ENCODE peak calls at places on chromosome 16, in ten cellular contexts. T is activated CD4-positive, alpha-beta T cell treated with anti-CD3 and anti-CD28 coated beads, Interleukin-2, amount 10 ng/mL, durations not matched to agents 7 days and 5 days; W is Kasumi-1; I is HS-5; B is NCI-H510A; P is DMS 273 treated with DMSO at 0.1 percent for 48 hours; D is NCI-H1436; X is heart left ventricle; G is HEK293T; Q is kidney glomerular epithelial cell. H is an unnamed sample.

GRCh38 chr16:872436-873242 is 72.1 kb upstream of the GNG13 start:
- DNase-seq in G (no peak), W (no peak), I (no peak), P (no peak), T (no peak), X (no peak), D (no peak), B (no peak), Q (no peak), H (no peak)

GRCh38 chr16:75065149-75065807 is 51.3 kb downstream of the LDHD start:
- DNase-seq in W (peak; percentile 25), Q (no peak), D (no peak), I (no peak), P (no peak), B (no peak), G (no peak), T (peak; percentile 54), X (no peak), H (peak; percentile 12)

GRCh38 chr16:87206646-87207451 is 110.3 kb downstream of the C16orf95 start:
- DNase-seq in T (no peak), B (no peak), I (no peak), D (no peak), X (no peak), W (no peak), P (no peak), Q (no peak), G (no peak), H (no peak)

GRCh38 chr16:67645397-67646121 is 615 bp downstream of the CARMIL2 start:
- DNase-seq in G (no peak), B (no peak), X (no peak), I (no peak), W (no peak), D (no peak), T (peak; percentile 38), Q (no peak), P (no peak), H (no peak)

GRCh38 chr16:14308357-14308723 is 237.2 kb downstream of the MRTFB start:
- DNase-seq in B (no peak), W (no peak), G (no peak), I (no peak), D (no peak), T (no peak), X (no peak), Q (no peak), P (no peak), H (no peak)

GRCh38 chr16:68234188-68235104 is 1.5 kb downstream of the ESRP2 start:
- DNase-seq in Q (peak; percentile 54), P (no peak), T (no peak), G (no peak), I (no peak), W (no peak), X (no peak), B (peak; percentile 96), D (peak; percentile 11), H (no peak)

GRCh38 chr16:79269211-79269863 is 331.2 kb downstream of the MAF start:
- DNase-seq in I (no peak), W (no peak), B (no peak), G (no peak), X (no peak), T (peak; percentile 67), D (no peak), Q (no peak), P (no peak), H (no peak)

GRCh38 chr16:19386555-19386954 is 31.1 kb upstream of the TMC5 start:
- DNase-seq in P (no peak), X (no peak), D (no peak), W (no peak), Q (no peak), T (no peak), I (no peak), B (no peak), G (no peak), H (no peak)

GRCh38 chr16:48965391-48965790 is 316.2 kb downstream of the CBLN1 start:
- DNase-seq in D (peak; percentile 82), W (no peak), T (no peak), B (no peak), I (no peak), Q (no peak), G (no peak), X (no peak), P (no peak), H (no peak)

GRCh38 chr16:76346210-76346609 is 69.0 kb downstream of the CNTNAP4 start:
- DNase-seq in I (no peak), B (no peak), X (no peak), Q (no peak), D (no peak), W (no peak), G (no peak), P (no peak), T (no peak), H (no peak)

GRCh38 chr16:49332589-49333267 is 40.9 kb upstream of the C16orf78 start:
- DNase-seq in W (no peak), Q (no peak), D (no peak), X (no peak), P (no peak), I (no peak), T (no peak), G (no peak), B (no peak), H (no peak)

GRCh38 chr16:87317766-87318121 is 552 bp upstream of the C16orf95 start:
- DNase-seq in X (no peak), D (no peak), T (peak; percentile 56), B (no peak), P (no peak), W (peak; percentile 49), Q (peak; percentile 13), I (no peak), G (peak; percentile 54), H (no peak)

GRCh38 chr16:30078744-30079143 is 3.0 kb downstream of the PPP4C start:
- DNase-seq in I (no peak), W (no peak), D (no peak), X (no peak), B (no peak), P (no peak), T (no peak), G (no peak), Q (no peak), H (no peak)

GRCh38 chr16:592518-593306 is 2.8 kb downstream of the RAB40C start:
- DNase-seq in B (peak; percentile 84), P (peak; percentile 27), I (no peak), T (no peak), D (peak; percentile 64), G (peak; percentile 70), X (peak; percentile 19), W (peak; percentile 62), Q (no peak), H (peak; percentile 94)

GRCh38 chr16:21033707-21034106 is 116.9 kb downstream of the DNAH3 start:
- DNase-seq in T (no peak), P (no peak), B (no peak), G (no peak), D (no peak), Q (no peak), X (peak; percentile 75), W (no peak), I (no peak), H (no peak)

GRCh38 chr16:88014954-88015805 is 63.9 kb downstream of the BANP start:
- DNase-seq in X (no peak), D (no peak), T (no peak), B (no peak), I (no peak), G (no peak), Q (no peak), W (no peak), P (no peak), H (no peak)

GRCh38 chr16:87502308-87502969 is 9.6 kb upstream of the ZCCHC14 start:
- DNase-seq in X (no peak), B (no peak), T (no peak), W (no peak), P (no peak), G (no peak), Q (no peak), I (no peak), D (no peak), H (no peak)

GRCh38 chr16:87047221-87048037 is 269.8 kb downstream of the C16orf95 start:
- DNase-seq in B (no peak), P (no peak), I (no peak), G (peak; percentile 32), X (no peak), D (peak; percentile 4), W (no peak), T (no peak), Q (no peak), H (no peak)

GRCh38 chr16:24717411-24717810 is 12.0 kb upstream of the TNRC6A start:
- DNase-seq in W (no peak), D (no peak), T (no peak), P (no peak), I (no peak), B (no peak), G (no peak), X (no peak), Q (no peak), H (no peak)

GRCh38 chr16:23869052-23869451 is 33.3 kb downstream of the PRKCB start:
- DNase-seq in W (no peak), B (no peak), Q (no peak), P (no peak), I (no peak), D (no peak), G (no peak), T (peak; percentile 39), X (no peak), H (peak; percentile 76)

GRCh38 chr16:56897026-56897799 is 32.2 kb downstream of the SLC12A3 start:
- DNase-seq in T (no peak), X (no peak), G (no peak), Q (no peak), I (no peak), D (no peak), B (peak; percentile 14), P (no peak), W (no peak), H (no peak)